ENCODE peak calls at places on chromosomes 11 and 22, in four cellular contexts. One of them, this sample, is unnamed.

GRCh38 chr11:85759915-85760314 is 51.0 kb downstream of the SYTL2 start:
- DNase-seq in A549: no peak
- DNase-seq in heart left ventricle: no peak
- DNase-seq in GM23338: peak; percentile 22
- DNase-seq in this sample: no peak

GRCh38 chr11:120125509-120125908 is 12.4 kb downstream of the TRIM29 start:
- DNase-seq in A549: no peak
- DNase-seq in heart left ventricle: no peak
- DNase-seq in GM23338: no peak
- DNase-seq in this sample: no peak

GRCh38 chr11:45556851-45557707 is 108.3 kb downstream of the CHST1 start:
- DNase-seq in A549: no peak
- DNase-seq in heart left ventricle: no peak
- DNase-seq in GM23338: no peak
- DNase-seq in this sample: no peak

GRCh38 chr22:23530106-23530505 is 50.0 kb downstream of the IGLL1 start:
- DNase-seq in A549: no peak
- DNase-seq in heart left ventricle: peak; percentile 4
- DNase-seq in GM23338: no peak
- DNase-seq in this sample: no peak

GRCh38 chr11:120131941-120132644 is 5.8 kb downstream of the TRIM29 start:
- DNase-seq in A549: no peak
- DNase-seq in heart left ventricle: no peak
- DNase-seq in GM23338: no peak
- DNase-seq in this sample: peak; percentile 37

GRCh38 chr11:129611661-129612566 is 203.7 kb upstream of the TMEM45B start:
- DNase-seq in A549: no peak
- DNase-seq in heart left ventricle: no peak
- DNase-seq in GM23338: no peak
- DNase-seq in this sample: no peak

GRCh38 chr11:111206472-111206871 is 39.1 kb upstream of the POU2AF2 start:
- DNase-seq in A549: peak; percentile 8
- DNase-seq in heart left ventricle: no peak
- DNase-seq in GM23338: no peak
- DNase-seq in this sample: no peak

GRCh38 chr11:2550606-2550970 is 105.8 kb downstream of the KCNQ1 start:
- DNase-seq in A549: no peak
- DNase-seq in heart left ventricle: no peak
- DNase-seq in GM23338: no peak
- DNase-seq in this sample: peak; percentile 3

GRCh38 chr11:128291043-128291442 is 296.3 kb downstream of the ETS1 start:
- DNase-seq in A549: no peak
- DNase-seq in heart left ventricle: peak; percentile 23
- DNase-seq in GM23338: no peak
- DNase-seq in this sample: no peak

GRCh38 chr11:59706518-59707285 is 6.9 kb downstream of the OR10V1 start:
- DNase-seq in A549: peak; percentile 35
- DNase-seq in heart left ventricle: no peak
- DNase-seq in GM23338: no peak
- DNase-seq in this sample: peak; percentile 14

GRCh38 chr11:6474806-6475500 is 1.2 kb upstream of the TRIM3 start:
- DNase-seq in A549: no peak
- DNase-seq in heart left ventricle: no peak
- DNase-seq in GM23338: peak; percentile 41
- DNase-seq in this sample: no peak

GRCh38 chr11:2590951-2591754 is 108.6 kb downstream of the KCNQ1OT1 start:
- DNase-seq in A549: no peak
- DNase-seq in heart left ventricle: no peak
- DNase-seq in GM23338: no peak
- DNase-seq in this sample: no peak

GRCh38 chr11:66766681-66767080 is 37.7 kb upstream of the SPTBN2 start:
- DNase-seq in A549: no peak
- DNase-seq in heart left ventricle: no peak
- DNase-seq in GM23338: no peak
- DNase-seq in this sample: no peak

GRCh38 chr11:121163658-121164308 is 62.7 kb downstream of the TECTA start:
- DNase-seq in A549: no peak
- DNase-seq in heart left ventricle: no peak
- DNase-seq in GM23338: no peak
- DNase-seq in this sample: no peak

GRCh38 chr11:12546660-12547059 is 127.6 kb upstream of the TEAD1 start:
- DNase-seq in A549: no peak
- DNase-seq in heart left ventricle: no peak
- DNase-seq in GM23338: no peak
- DNase-seq in this sample: no peak

GRCh38 chr22:42292726-42293520 is 22.5 kb upstream of the TCF20 start:
- DNase-seq in A549: no peak
- DNase-seq in heart left ventricle: no peak
- DNase-seq in GM23338: no peak
- DNase-seq in this sample: peak; percentile 64

GRCh38 chr22:36540867-36541642 is 12.1 kb upstream of the EIF3D start:
- DNase-seq in A549: no peak
- DNase-seq in heart left ventricle: no peak
- DNase-seq in GM23338: peak; percentile 55
- DNase-seq in this sample: no peak

GRCh38 chr11:31240340-31240904 is 129.1 kb downstream of the DCDC1 start:
- DNase-seq in A549: peak; percentile 5
- DNase-seq in heart left ventricle: no peak
- DNase-seq in GM23338: peak; percentile 80
- DNase-seq in this sample: no peak

GRCh38 chr11:60989108-60989650 is 17.7 kb downstream of the CD6 start:
- DNase-seq in A549: no peak
- DNase-seq in heart left ventricle: no peak
- DNase-seq in GM23338: no peak
- DNase-seq in this sample: no peak

GRCh38 chr11:68358416-68358815 is 46.0 kb downstream of the LRP5 start:
- DNase-seq in A549: no peak
- DNase-seq in heart left ventricle: no peak
- DNase-seq in GM23338: no peak
- DNase-seq in this sample: no peak

GRCh38 chr22:33519974-33520903 is 400.0 kb downstream of the LARGE1 start:
- DNase-seq in A549: no peak
- DNase-seq in heart left ventricle: no peak
- DNase-seq in GM23338: no peak
- DNase-seq in this sample: no peak

GRCh38 chr11:63243533-63243932 is at the start of gene SLC22A25:
- DNase-seq in A549: no peak
- DNase-seq in heart left ventricle: no peak
- DNase-seq in GM23338: no peak
- DNase-seq in this sample: no peak

GRCh38 chr11:100929377-100929776 is 200.2 kb downstream of the PGR start:
- DNase-seq in A549: no peak
- DNase-seq in heart left ventricle: no peak
- DNase-seq in GM23338: no peak
- DNase-seq in this sample: no peak

GRCh38 chr22:35728639-35729308 is 11.1 kb downstream of the APOL5 start:
- DNase-seq in A549: no peak
- DNase-seq in heart left ventricle: no peak
- DNase-seq in GM23338: no peak
- DNase-seq in this sample: peak; percentile 87

GRCh38 chr11:45146072-45147016 is at the start of gene PRDM11:
- DNase-seq in A549: peak; percentile 80
- DNase-seq in heart left ventricle: peak; percentile 80
- DNase-seq in GM23338: peak; percentile 58
- DNase-seq in this sample: peak; percentile 76

GRCh38 chr22:47575291-47575690 is 812.8 kb downstream of the TBC1D22A start:
- DNase-seq in A549: no peak
- DNase-seq in heart left ventricle: no peak
- DNase-seq in GM23338: no peak
- DNase-seq in this sample: peak; percentile 11

GRCh38 chr11:75334976-75335375 is 16.5 kb downstream of the ARRB1 start:
- DNase-seq in A549: no peak
- DNase-seq in heart left ventricle: no peak
- DNase-seq in GM23338: peak; percentile 63
- DNase-seq in this sample: no peak

GRCh38 chr11:77278595-77279506 is 22.6 kb downstream of the GDPD4 start:
- DNase-seq in A549: no peak
- DNase-seq in heart left ventricle: no peak
- DNase-seq in GM23338: no peak
- DNase-seq in this sample: no peak

GRCh38 chr22:40436460-40437431 is 66.4 kb downstream of the SGSM3 start:
- DNase-seq in A549: peak; percentile 29
- DNase-seq in heart left ventricle: peak; percentile 66
- DNase-seq in GM23338: peak; percentile 79
- DNase-seq in this sample: peak; percentile 31

GRCh38 chr11:65485820-65486219 is 13.0 kb upstream of the MALAT1 start:
- DNase-seq in A549: no peak
- DNase-seq in heart left ventricle: no peak
- DNase-seq in GM23338: peak; percentile 13
- DNase-seq in this sample: no peak

GRCh38 chr11:80930038-80930437 is 1489.2 kb upstream of the TENM4 start:
- DNase-seq in A549: no peak
- DNase-seq in heart left ventricle: no peak
- DNase-seq in GM23338: no peak
- DNase-seq in this sample: no peak